ENCODE peak calls at places on chromosomes 13 and 19, in ten cellular contexts. One of them, this sample, is unnamed.
A peak's percentile ranks its signal among the peaks of the same experiment; 100 is the strongest.

GRCh38 chr13:33125821-33126570 is 109.8 kb downstream of the KL start:
- DNase-seq in Peyer's patch: peak; percentile 52
- DNase-seq in dorsolateral prefrontal cortex: no peak
- DNase-seq in hepatocyte: peak; percentile 82
- DNase-seq in fibroblast of pulmonary artery: peak; percentile 94
- DNase-seq in fibroblast of lung: peak; percentile 97
- DNase-seq in fibroblast of mammary gland: peak; percentile 99
- DNase-seq in CD8-positive, alpha-beta T cell: no peak
- DNase-seq in CD8-positive, alpha-beta memory T cell: no peak
- DNase-seq in AG04450: peak; percentile 87
- DNase-seq in this sample: no peak

GRCh38 chr13:26943748-26944147 is 183.2 kb upstream of the GPR12 start:
- DNase-seq in Peyer's patch: no peak
- DNase-seq in dorsolateral prefrontal cortex: no peak
- DNase-seq in hepatocyte: no peak
- DNase-seq in fibroblast of pulmonary artery: no peak
- DNase-seq in fibroblast of lung: no peak
- DNase-seq in fibroblast of mammary gland: no peak
- DNase-seq in CD8-positive, alpha-beta T cell: no peak
- DNase-seq in CD8-positive, alpha-beta memory T cell: no peak
- DNase-seq in AG04450: no peak
- DNase-seq in this sample: no peak

GRCh38 chr13:50104493-50104892 is 89.2 kb downstream of the KCNRG start:
- DNase-seq in Peyer's patch: no peak
- DNase-seq in dorsolateral prefrontal cortex: no peak
- DNase-seq in hepatocyte: no peak
- DNase-seq in fibroblast of pulmonary artery: no peak
- DNase-seq in fibroblast of lung: peak; percentile 66
- DNase-seq in fibroblast of mammary gland: no peak
- DNase-seq in CD8-positive, alpha-beta T cell: no peak
- DNase-seq in CD8-positive, alpha-beta memory T cell: no peak
- DNase-seq in AG04450: no peak
- DNase-seq in this sample: no peak

GRCh38 chr19:16168465-16169081 is 4.8 kb downstream of the CIB3 start:
- DNase-seq in Peyer's patch: no peak
- DNase-seq in dorsolateral prefrontal cortex: no peak
- DNase-seq in hepatocyte: no peak
- DNase-seq in fibroblast of pulmonary artery: peak; percentile 61
- DNase-seq in fibroblast of lung: peak; percentile 28
- DNase-seq in fibroblast of mammary gland: no peak
- DNase-seq in CD8-positive, alpha-beta T cell: no peak
- DNase-seq in CD8-positive, alpha-beta memory T cell: no peak
- DNase-seq in AG04450: no peak
- DNase-seq in this sample: peak; percentile 92

GRCh38 chr13:40376296-40376849 is 290.1 kb downstream of the FOXO1 start:
- DNase-seq in Peyer's patch: no peak
- DNase-seq in dorsolateral prefrontal cortex: no peak
- DNase-seq in hepatocyte: no peak
- DNase-seq in fibroblast of pulmonary artery: no peak
- DNase-seq in fibroblast of lung: no peak
- DNase-seq in fibroblast of mammary gland: no peak
- DNase-seq in CD8-positive, alpha-beta T cell: no peak
- DNase-seq in CD8-positive, alpha-beta memory T cell: no peak
- DNase-seq in AG04450: no peak
- DNase-seq in this sample: no peak

GRCh38 chr19:34323433-34324204 is 41.4 kb upstream of the GPI start:
- DNase-seq in Peyer's patch: peak; percentile 19
- DNase-seq in dorsolateral prefrontal cortex: no peak
- DNase-seq in hepatocyte: peak; percentile 44
- DNase-seq in fibroblast of pulmonary artery: no peak
- DNase-seq in fibroblast of lung: no peak
- DNase-seq in fibroblast of mammary gland: no peak
- DNase-seq in CD8-positive, alpha-beta T cell: no peak
- DNase-seq in CD8-positive, alpha-beta memory T cell: no peak
- DNase-seq in AG04450: no peak
- DNase-seq in this sample: no peak

GRCh38 chr19:43782689-43783231 is 2.0 kb upstream of the KCNN4 start:
- DNase-seq in Peyer's patch: peak; percentile 80
- DNase-seq in dorsolateral prefrontal cortex: no peak
- DNase-seq in hepatocyte: no peak
- DNase-seq in fibroblast of pulmonary artery: no peak
- DNase-seq in fibroblast of lung: no peak
- DNase-seq in fibroblast of mammary gland: no peak
- DNase-seq in CD8-positive, alpha-beta T cell: no peak
- DNase-seq in CD8-positive, alpha-beta memory T cell: peak; percentile 31
- DNase-seq in AG04450: no peak
- DNase-seq in this sample: no peak

GRCh38 chr13:79898996-79899395 is 418.0 kb downstream of the NDFIP2 start:
- DNase-seq in Peyer's patch: no peak
- DNase-seq in dorsolateral prefrontal cortex: no peak
- DNase-seq in hepatocyte: no peak
- DNase-seq in fibroblast of pulmonary artery: no peak
- DNase-seq in fibroblast of lung: peak; percentile 14
- DNase-seq in fibroblast of mammary gland: peak; percentile 22
- DNase-seq in CD8-positive, alpha-beta T cell: no peak
- DNase-seq in CD8-positive, alpha-beta memory T cell: no peak
- DNase-seq in AG04450: no peak
- DNase-seq in this sample: no peak

GRCh38 chr13:112066624-112067004 is 335 bp upstream of the SOX1 start:
- DNase-seq in Peyer's patch: peak; percentile 56
- DNase-seq in dorsolateral prefrontal cortex: no peak
- DNase-seq in hepatocyte: peak; percentile 47
- DNase-seq in fibroblast of pulmonary artery: peak; percentile 18
- DNase-seq in fibroblast of lung: peak; percentile 49
- DNase-seq in fibroblast of mammary gland: no peak
- DNase-seq in CD8-positive, alpha-beta T cell: peak; percentile 6
- DNase-seq in CD8-positive, alpha-beta memory T cell: peak; percentile 51
- DNase-seq in AG04450: no peak
- DNase-seq in this sample: no peak

GRCh38 chr19:43784981-43785808 is 4.4 kb upstream of the KCNN4 start:
- DNase-seq in Peyer's patch: peak; percentile 61
- DNase-seq in dorsolateral prefrontal cortex: no peak
- DNase-seq in hepatocyte: peak; percentile 82
- DNase-seq in fibroblast of pulmonary artery: peak; percentile 75
- DNase-seq in fibroblast of lung: peak; percentile 60
- DNase-seq in fibroblast of mammary gland: peak; percentile 81
- DNase-seq in CD8-positive, alpha-beta T cell: peak; percentile 27
- DNase-seq in CD8-positive, alpha-beta memory T cell: peak; percentile 55
- DNase-seq in AG04450: peak; percentile 29
- DNase-seq in this sample: peak; percentile 71

GRCh38 chr19:4055209-4055552 is 11.5 kb downstream of the ZBTB7A start:
- DNase-seq in Peyer's patch: no peak
- DNase-seq in dorsolateral prefrontal cortex: no peak
- DNase-seq in hepatocyte: no peak
- DNase-seq in fibroblast of pulmonary artery: no peak
- DNase-seq in fibroblast of lung: no peak
- DNase-seq in fibroblast of mammary gland: no peak
- DNase-seq in CD8-positive, alpha-beta T cell: no peak
- DNase-seq in CD8-positive, alpha-beta memory T cell: no peak
- DNase-seq in AG04450: no peak
- DNase-seq in this sample: no peak

GRCh38 chr19:4052114-4052992 is 14.3 kb downstream of the ZBTB7A start:
- DNase-seq in Peyer's patch: peak; percentile 97
- DNase-seq in dorsolateral prefrontal cortex: no peak
- DNase-seq in hepatocyte: peak; percentile 87
- DNase-seq in fibroblast of pulmonary artery: no peak
- DNase-seq in fibroblast of lung: peak; percentile 63
- DNase-seq in fibroblast of mammary gland: peak; percentile 85
- DNase-seq in CD8-positive, alpha-beta T cell: no peak
- DNase-seq in CD8-positive, alpha-beta memory T cell: no peak
- DNase-seq in AG04450: no peak
- DNase-seq in this sample: peak; percentile 73

GRCh38 chr19:4052993-4053422 is 13.7 kb downstream of the ZBTB7A start:
- DNase-seq in Peyer's patch: peak; percentile 83
- DNase-seq in dorsolateral prefrontal cortex: no peak
- DNase-seq in hepatocyte: no peak
- DNase-seq in fibroblast of pulmonary artery: no peak
- DNase-seq in fibroblast of lung: no peak
- DNase-seq in fibroblast of mammary gland: peak; percentile 49
- DNase-seq in CD8-positive, alpha-beta T cell: no peak
- DNase-seq in CD8-positive, alpha-beta memory T cell: no peak
- DNase-seq in AG04450: no peak
- DNase-seq in this sample: no peak

GRCh38 chr19:4054471-4055208 is 12.1 kb downstream of the ZBTB7A start:
- DNase-seq in Peyer's patch: peak; percentile 58
- DNase-seq in dorsolateral prefrontal cortex: peak; percentile 20
- DNase-seq in hepatocyte: no peak
- DNase-seq in fibroblast of pulmonary artery: no peak
- DNase-seq in fibroblast of lung: no peak
- DNase-seq in fibroblast of mammary gland: no peak
- DNase-seq in CD8-positive, alpha-beta T cell: no peak
- DNase-seq in CD8-positive, alpha-beta memory T cell: no peak
- DNase-seq in AG04450: no peak
- DNase-seq in this sample: no peak

GRCh38 chr19:4053423-4054324 is 13.0 kb downstream of the ZBTB7A start:
- DNase-seq in Peyer's patch: peak; percentile 77
- DNase-seq in dorsolateral prefrontal cortex: no peak
- DNase-seq in hepatocyte: no peak
- DNase-seq in fibroblast of pulmonary artery: no peak
- DNase-seq in fibroblast of lung: peak; percentile 13
- DNase-seq in fibroblast of mammary gland: no peak
- DNase-seq in CD8-positive, alpha-beta T cell: no peak
- DNase-seq in CD8-positive, alpha-beta memory T cell: no peak
- DNase-seq in AG04450: no peak
- DNase-seq in this sample: no peak
- H3K4me3 ChIP-seq in Peyer's patch: peak overlapping the region; percentile 53
- H3K4me3 ChIP-seq in dorsolateral prefrontal cortex: peak overlapping the region; percentile 0
- H3K4me3 ChIP-seq in hepatocyte: no peak overlapping the region
- H3K4me3 ChIP-seq in fibroblast of pulmonary artery: no peak overlapping the region
- H3K4me3 ChIP-seq in fibroblast of lung: no peak overlapping the region
- H3K4me3 ChIP-seq in fibroblast of mammary gland: no peak overlapping the region
- H3K4me3 ChIP-seq in CD8-positive, alpha-beta T cell: no peak overlapping the region
- H3K4me3 ChIP-seq in CD8-positive, alpha-beta memory T cell: no peak overlapping the region
- H3K4me3 ChIP-seq in AG04450: no peak overlapping the region
- H3K4me3 ChIP-seq in this sample: no peak overlapping the region

GRCh38 chr13:42990147-42990990 is 1.7 kb downstream of the EPSTI1 start:
- DNase-seq in Peyer's patch: no peak
- DNase-seq in dorsolateral prefrontal cortex: no peak
- DNase-seq in hepatocyte: peak; percentile 30
- DNase-seq in fibroblast of pulmonary artery: no peak
- DNase-seq in fibroblast of lung: no peak
- DNase-seq in fibroblast of mammary gland: peak; percentile 56
- DNase-seq in CD8-positive, alpha-beta T cell: no peak
- DNase-seq in CD8-positive, alpha-beta memory T cell: peak; percentile 14
- DNase-seq in AG04450: no peak
- DNase-seq in this sample: no peak
- H3K4me3 ChIP-seq in Peyer's patch: peak overlapping the region; percentile 76
- H3K4me3 ChIP-seq in dorsolateral prefrontal cortex: peak overlapping the region; percentile 73
- H3K4me3 ChIP-seq in hepatocyte: no peak overlapping the region
- H3K4me3 ChIP-seq in fibroblast of pulmonary artery: no peak overlapping the region
- H3K4me3 ChIP-seq in fibroblast of lung: no peak overlapping the region
- H3K4me3 ChIP-seq in fibroblast of mammary gland: no peak overlapping the region
- H3K4me3 ChIP-seq in CD8-positive, alpha-beta T cell: peak overlapping the region; percentile 74
- H3K4me3 ChIP-seq in CD8-positive, alpha-beta memory T cell: peak overlapping the region; percentile 61
- H3K4me3 ChIP-seq in AG04450: no peak overlapping the region
- H3K4me3 ChIP-seq in this sample: no peak overlapping the region

DNA sequence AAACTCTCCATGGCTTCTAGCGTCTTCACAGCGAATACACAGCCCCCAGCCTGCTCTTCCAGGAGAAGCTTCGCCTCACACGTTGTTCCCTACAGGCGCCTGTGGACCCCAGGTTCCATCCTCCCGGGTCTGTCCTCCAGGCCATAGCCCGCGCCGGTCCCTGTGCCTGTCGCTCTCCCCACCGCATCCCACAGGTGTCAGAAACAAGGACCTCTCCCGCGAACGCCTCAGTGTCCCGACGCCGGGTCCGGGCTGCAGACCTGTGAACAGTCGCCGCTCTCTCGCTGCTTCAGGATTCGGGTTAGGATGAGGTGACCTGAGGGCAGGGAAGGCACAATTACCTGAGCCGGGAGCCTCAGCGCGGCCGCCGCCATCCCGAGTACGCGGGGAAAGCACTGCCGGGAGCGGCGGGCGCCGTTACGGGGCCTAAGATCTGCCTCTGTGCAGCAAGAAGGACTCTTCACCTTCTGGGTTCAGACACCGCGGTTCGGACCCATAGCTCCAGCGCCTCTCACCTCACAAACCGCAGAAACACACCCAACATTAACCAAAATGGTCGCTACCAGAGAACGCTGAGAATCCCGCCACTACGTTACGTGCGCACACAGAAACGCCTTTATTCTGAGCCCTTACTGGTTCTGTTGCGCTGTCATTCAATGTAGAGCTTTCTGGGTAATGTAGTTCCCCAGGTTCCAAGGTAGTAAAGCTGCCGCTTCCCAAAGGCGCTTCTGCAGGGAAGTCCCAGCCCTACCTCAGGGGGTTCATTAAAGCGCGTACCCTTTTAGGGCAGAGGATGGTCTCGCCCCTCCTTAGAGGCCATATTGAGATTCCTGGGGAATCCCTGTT is at the start of gene ZNF418:
- DNase-seq in Peyer's patch: peak; percentile 51
- DNase-seq in dorsolateral prefrontal cortex: peak; percentile 53
- DNase-seq in hepatocyte: peak; percentile 86
- DNase-seq in fibroblast of pulmonary artery: peak; percentile 90
- DNase-seq in fibroblast of lung: peak; percentile 88
- DNase-seq in fibroblast of mammary gland: peak; percentile 87
- DNase-seq in CD8-positive, alpha-beta T cell: no peak
- DNase-seq in CD8-positive, alpha-beta memory T cell: peak; percentile 50
- DNase-seq in AG04450: peak; percentile 43
- DNase-seq in this sample: no peak
- H3K4me3 ChIP-seq in Peyer's patch: peak within 1 kb of the TSS; percentile 58
- H3K4me3 ChIP-seq in dorsolateral prefrontal cortex: peak within 1 kb of the TSS; percentile 92
- H3K4me3 ChIP-seq in hepatocyte: peak within 1 kb of the TSS; percentile 74
- H3K4me3 ChIP-seq in fibroblast of pulmonary artery: peak within 1 kb of the TSS; percentile 90
- H3K4me3 ChIP-seq in fibroblast of lung: peak within 1 kb of the TSS; percentile 64
- H3K4me3 ChIP-seq in fibroblast of mammary gland: peak within 1 kb of the TSS; percentile 77
- H3K4me3 ChIP-seq in CD8-positive, alpha-beta T cell: peak within 1 kb of the TSS; percentile 44
- H3K4me3 ChIP-seq in CD8-positive, alpha-beta memory T cell: peak within 1 kb of the TSS; percentile 32
- H3K4me3 ChIP-seq in AG04450: peak within 1 kb of the TSS; percentile 81
- H3K4me3 ChIP-seq in this sample: no peak within 1 kb of the TSS

GRCh38 chr19:48170817-48171347 is 402 bp downstream of the ZSWIM9 start:
- DNase-seq in Peyer's patch: no peak
- DNase-seq in dorsolateral prefrontal cortex: no peak
- DNase-seq in hepatocyte: no peak
- DNase-seq in fibroblast of pulmonary artery: no peak
- DNase-seq in fibroblast of lung: no peak
- DNase-seq in fibroblast of mammary gland: no peak
- DNase-seq in CD8-positive, alpha-beta T cell: no peak
- DNase-seq in CD8-positive, alpha-beta memory T cell: no peak
- DNase-seq in AG04450: no peak
- DNase-seq in this sample: no peak

GRCh38 chr19:48169585-48169973 is 565 bp downstream of the LIG1 start:
- DNase-seq in Peyer's patch: peak; percentile 96
- DNase-seq in dorsolateral prefrontal cortex: no peak
- DNase-seq in hepatocyte: peak; percentile 95
- DNase-seq in fibroblast of pulmonary artery: peak; percentile 71
- DNase-seq in fibroblast of lung: peak; percentile 37
- DNase-seq in fibroblast of mammary gland: peak; percentile 55
- DNase-seq in CD8-positive, alpha-beta T cell: peak; percentile 86
- DNase-seq in CD8-positive, alpha-beta memory T cell: peak; percentile 83
- DNase-seq in AG04450: peak; percentile 29
- DNase-seq in this sample: peak; percentile 87

GRCh38 chr19:48171584-48172170 is 1.2 kb downstream of the ZSWIM9 start:
- DNase-seq in Peyer's patch: no peak
- DNase-seq in dorsolateral prefrontal cortex: no peak
- DNase-seq in hepatocyte: no peak
- DNase-seq in fibroblast of pulmonary artery: no peak
- DNase-seq in fibroblast of lung: no peak
- DNase-seq in fibroblast of mammary gland: no peak
- DNase-seq in CD8-positive, alpha-beta T cell: no peak
- DNase-seq in CD8-positive, alpha-beta memory T cell: no peak
- DNase-seq in AG04450: no peak
- DNase-seq in this sample: no peak

GRCh38 chr19:48169974-48170803 is at the start of the genes LIG1 and ZSWIM9:
- DNase-seq in Peyer's patch: peak; percentile 95
- DNase-seq in dorsolateral prefrontal cortex: peak; percentile 89
- DNase-seq in hepatocyte: peak; percentile 97
- DNase-seq in fibroblast of pulmonary artery: peak; percentile 97
- DNase-seq in fibroblast of lung: peak; percentile 95
- DNase-seq in fibroblast of mammary gland: peak; percentile 92
- DNase-seq in CD8-positive, alpha-beta T cell: peak; percentile 82
- DNase-seq in CD8-positive, alpha-beta memory T cell: peak; percentile 91
- DNase-seq in AG04450: peak; percentile 93
- DNase-seq in this sample: peak; percentile 100

GRCh38 chr19:48168689-48169088 is 1.5 kb downstream of the LIG1 start:
- DNase-seq in Peyer's patch: no peak
- DNase-seq in dorsolateral prefrontal cortex: no peak
- DNase-seq in hepatocyte: no peak
- DNase-seq in fibroblast of pulmonary artery: no peak
- DNase-seq in fibroblast of lung: no peak
- DNase-seq in fibroblast of mammary gland: no peak
- DNase-seq in CD8-positive, alpha-beta T cell: no peak
- DNase-seq in CD8-positive, alpha-beta memory T cell: no peak
- DNase-seq in AG04450: no peak
- DNase-seq in this sample: no peak
- H3K4me3 ChIP-seq in Peyer's patch: no peak overlapping the region
- H3K4me3 ChIP-seq in dorsolateral prefrontal cortex: no peak overlapping the region
- H3K4me3 ChIP-seq in hepatocyte: no peak overlapping the region
- H3K4me3 ChIP-seq in fibroblast of pulmonary artery: no peak overlapping the region
- H3K4me3 ChIP-seq in fibroblast of lung: no peak overlapping the region
- H3K4me3 ChIP-seq in fibroblast of mammary gland: no peak overlapping the region
- H3K4me3 ChIP-seq in CD8-positive, alpha-beta T cell: no peak overlapping the region
- H3K4me3 ChIP-seq in CD8-positive, alpha-beta memory T cell: no peak overlapping the region
- H3K4me3 ChIP-seq in AG04450: no peak overlapping the region
- H3K4me3 ChIP-seq in this sample: peak overlapping the region; percentile 60